ENCODE peak calls at places on chromosome 1, in six cellular contexts. T is tibial artery; N is SJSA1; Y is IMR-90; Q is Panc1; B is CD8-positive, alpha-beta memory T cell. U is an unnamed sample. For H3K27me3, the result is how much of the 10 kb centered on the place peaks cover.

GRCh38 chr1:66809736-66810326 is 8.8 kb upstream of the INSL5 start:
- DNase-seq in Q (no peak), N (no peak), B (no peak), Y (peak), T (no peak), U (no peak)

GRCh38 chr1:118504231-118504644 is 319.2 kb upstream of the SPAG17 start:
- DNase-seq in N (no peak), Y (no peak), T (no peak), B (no peak), Q (no peak), U (peak)

GRCh38 chr1:183580281-183580682 is 10.0 kb downstream of the NCF2 start:
- DNase-seq in T (no peak), B (no peak), Y (no peak), Q (peak), N (no peak), U (peak)

GRCh38 chr1:33133478-33134105 is 48.3 kb downstream of the TRIM62 start:
- DNase-seq in B (no peak), N (no peak), Q (no peak), Y (no peak), T (no peak), U (no peak)

GRCh38 chr1:32447469-32448185 is 17.2 kb upstream of the ZBTB8B start:
- DNase-seq in Q (no peak), N (peak), B (no peak), Y (peak), T (no peak), U (peak)

GRCh38 chr1:35810096-35810860 is 2.5 kb downstream of the AGO4 start:
- DNase-seq in N (no peak), Y (peak), T (no peak), Q (no peak), B (no peak), U (no peak)

GRCh38 chr1:91015794-91016550 is 5.9 kb downstream of the ZNF644 start:
- DNase-seq in Y (peak), Q (peak), B (no peak), T (no peak), N (no peak), U (no peak)

GRCh38 chr1:226629210-226629895 is 80.8 kb downstream of the STUM start:
- DNase-seq in T (peak), N (no peak), B (peak), Q (no peak), Y (no peak), U (peak)

GRCh38 chr1:247375747-247376146 is 40.2 kb upstream of the NLRP3 start:
- DNase-seq in Q (no peak), T (no peak), Y (no peak), N (no peak), B (no peak), U (peak)

GRCh38 chr1:29655945-29656866 is 419.9 kb downstream of the PTPRU start:
- DNase-seq in B (no peak), N (no peak), Q (no peak), Y (peak), T (peak), U (peak)

GRCh38 chr1:209613351-209614150 is 30.0 kb downstream of the CAMK1G start:
- DNase-seq in Y (no peak), N (no peak), B (no peak), Q (no peak), T (no peak), U (no peak)

GRCh38 chr1:192600264-192600663 is 24.7 kb downstream of the RGS1 start:
- DNase-seq in N (no peak), B (no peak), Y (no peak), T (no peak), Q (no peak), U (no peak)

GRCh38 chr1:18482721-18483425 is 2.1 kb downstream of the KLHDC7A start:
- DNase-seq in B (no peak), Q (no peak), Y (no peak), N (no peak), T (no peak), U (no peak)

GRCh38 chr1:106879538-106879937 is 176.9 kb upstream of the PRMT6 start:
- DNase-seq in B (no peak), Q (no peak), Y (no peak), T (no peak), N (no peak), U (no peak)

GRCh38 chr1:204359474-204360255 is at the start of gene PLEKHA6:
- DNase-seq in B (no peak), N (peak), T (peak), Y (peak), Q (no peak), U (peak)

GRCh38 chr1:1183221-1183747 is 9.6 kb downstream of the TTLL10 start:
- DNase-seq in B (no peak), N (no peak), Q (no peak), T (no peak), Y (no peak), U (peak)

GRCh38 chr1:42003433-42003832 is 84.7 kb upstream of the HIVEP3 start:
- DNase-seq in B (no peak), Y (no peak), N (no peak), T (no peak), Q (no peak), U (no peak)

GRCh38 chr1:22117238-22117637 is 25.7 kb downstream of the WNT4 start:
- DNase-seq in B (peak), N (no peak), Q (no peak), T (no peak), Y (no peak), U (no peak)

GRCh38 chr1:154975409-154976205 is 1.1 kb downstream of the CKS1B start:
- DNase-seq in T (peak), N (peak), B (peak), Y (peak), Q (no peak), U (peak)

GRCh38 chr1:147486876-147487656 is 54.2 kb upstream of the BCL9 start:
- DNase-seq in N (no peak), B (no peak), Q (no peak), Y (no peak), T (no peak), U (no peak)

GRCh38 chr1:226738995-226739695 is at the start of gene ITPKB:
- DNase-seq in Q (no peak), T (peak), B (peak), Y (peak), N (peak), U (no peak)

GRCh38 chr1:226640737-226641136 is 92.2 kb downstream of the STUM start:
- DNase-seq in Q (no peak), Y (no peak), B (peak), T (no peak), N (no peak), U (no peak)

GRCh38 chr1:9316512-9316911 is 23.8 kb downstream of the SPSB1 start:
- DNase-seq in B (no peak), T (no peak), Y (no peak), N (no peak), Q (no peak), U (peak)

GRCh38 chr1:108961198-108961597 is 2.1 kb downstream of the CLCC1 start:
- DNase-seq in B (peak), Q (no peak), T (no peak), Y (no peak), N (no peak), U (no peak)

GRCh38 chr1:77438239-77438913 is 156.6 kb downstream of the AK5 start:
- DNase-seq in Y (peak), N (peak), T (no peak), B (no peak), Q (no peak), U (no peak)

GRCh38 chr1:27391511-27392095 is 819 bp upstream of the GPR3 start:
- DNase-seq in B (peak), Y (peak), Q (no peak), T (no peak), N (no peak), U (peak)

GRCh38 chr1:98426092-98426491 is 235.4 kb upstream of the SNX7 start:
- DNase-seq in Y (no peak), Q (no peak), N (no peak), T (no peak), B (no peak), U (no peak)

GRCh38 chr1:209319549-209319948 is 264.0 kb upstream of the CAMK1G start:
- DNase-seq in Q (no peak), Y (peak), T (no peak), N (no peak), B (no peak), U (no peak)

GRCh38 chr1:93692983-93693591 is 11.4 kb upstream of the BCAR3 start:
- DNase-seq in T (no peak), N (peak), Y (peak), B (no peak), Q (peak), U (no peak)

GRCh38 chr1:21220815-21221214 is 44.1 kb upstream of the EIF4G3 start:
- DNase-seq in B (no peak), Y (peak), T (no peak), N (no peak), Q (no peak), U (no peak)

GRCh38 chr1:67489643-67490042 is 59.4 kb upstream of the SERBP1 start:
- DNase-seq in T (no peak), N (no peak), B (no peak), Q (no peak), Y (peak), U (peak)

GRCh38 chr1:86846166-86846647 is 67.7 kb downstream of the SELENOF start:
- DNase-seq in Q (peak), N (peak), B (no peak), T (no peak), Y (peak), U (no peak)

GRCh38 chr1:13824626-13825025 is 124.6 kb downstream of the PRDM2 start:
- DNase-seq in Y (no peak), B (no peak), N (no peak), T (peak), Q (no peak), U (no peak)

GRCh38 chr1:93519196-93519825 is 71.4 kb downstream of the FNBP1L start:
- DNase-seq in T (no peak), Q (no peak), Y (peak), N (no peak), B (no peak), U (no peak)

GRCh38 chr1:35345439-35345981 is 77.0 kb downstream of the ZMYM4 start:
- DNase-seq in B (no peak), T (no peak), N (no peak), Q (no peak), Y (peak), U (no peak)

GRCh38 chr1:215877452-215877951 is 310.4 kb downstream of the KCTD3 start:
- DNase-seq in T (no peak), Y (no peak), B (no peak), N (no peak), Q (no peak), U (no peak)

GRCh38 chr1:234750922-234751595 is 141.1 kb upstream of the IRF2BP2 start:
- DNase-seq in Y (no peak), Q (no peak), T (no peak), N (no peak), B (no peak), U (no peak)

GRCh38 chr1:6162773-6163172 is 17.3 kb downstream of the CHD5 start:
- DNase-seq in B (no peak), Q (no peak), Y (no peak), T (no peak), N (no peak), U (peak)
- H3K27me3 ChIP-seq in B (under half), Q (under half), Y (under half), T (under half), N (under half), U (under half)

GRCh38 chr1:7504438-7504720 is 266.7 kb upstream of the VAMP3 start:
- DNase-seq in Q (no peak), B (peak), Y (no peak), N (no peak), T (no peak), U (no peak)

GRCh38 chr1:7507620-7508019 is 263.5 kb upstream of the VAMP3 start:
- DNase-seq in B (no peak), N (no peak), Q (no peak), T (no peak), Y (no peak), U (no peak)

GRCh38 chr1:7506677-7507619 is 264.1 kb upstream of the VAMP3 start:
- DNase-seq in T (no peak), N (no peak), Y (no peak), B (no peak), Q (no peak), U (no peak)

GRCh38 chr1:7505094-7505838 is 265.8 kb upstream of the VAMP3 start:
- DNase-seq in B (peak), T (no peak), Y (no peak), Q (no peak), N (no peak), U (no peak)

GRCh38 chr1:7505871-7506676 is 265.0 kb upstream of the VAMP3 start:
- DNase-seq in B (peak), N (no peak), Y (no peak), T (no peak), Q (no peak), U (no peak)
- H3K27me3 ChIP-seq in B (under half), N (under half), Y (under half), T (under half), Q (under half), U (under half)

DNA sequence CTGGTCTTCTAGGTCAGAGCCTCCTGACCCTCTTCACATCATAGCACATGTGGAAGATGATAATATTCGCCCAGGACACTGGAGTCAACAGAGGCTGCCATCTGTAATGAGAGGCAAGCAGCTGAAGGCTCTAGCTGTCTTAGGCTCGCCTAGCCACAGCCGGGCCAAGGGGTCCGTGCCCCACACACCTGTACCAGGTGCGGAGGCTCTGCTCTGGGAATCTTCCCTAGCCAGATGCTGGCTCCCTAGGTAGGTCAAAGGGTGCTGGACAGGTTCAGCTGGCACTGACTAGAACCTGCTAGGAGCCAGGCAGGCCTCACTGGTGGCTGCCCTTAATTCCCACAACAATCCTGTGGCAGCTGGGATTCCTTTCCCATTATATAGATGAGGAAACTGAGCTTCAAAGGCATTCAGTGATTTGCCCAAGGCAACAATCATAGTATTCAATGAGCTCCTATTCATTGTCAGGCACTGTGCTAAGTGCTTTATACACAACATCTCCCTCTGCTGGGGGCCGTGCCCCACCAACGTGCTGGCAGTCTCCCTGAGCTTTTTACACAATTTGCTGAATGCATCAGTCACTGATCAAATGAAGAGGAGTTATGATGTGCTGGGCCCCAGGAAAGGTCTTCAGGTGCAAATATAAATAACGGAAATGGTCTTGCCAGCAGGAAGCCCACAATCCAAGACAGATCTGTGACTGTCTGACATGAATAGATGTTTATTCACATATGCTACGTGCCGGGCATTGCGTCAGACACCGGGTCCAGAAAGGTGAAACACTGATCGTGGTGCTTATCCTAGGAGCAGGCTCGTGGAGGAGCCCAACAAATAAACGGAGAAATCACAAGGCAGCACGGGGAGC is 58.0 kb downstream of the DDX20 start:
- DNase-seq in B (no peak), Y (no peak), N (no peak), Q (no peak), T (no peak), U (peak)
- H3K27me3 ChIP-seq in B (under half), Y (under half), N (under half), Q (under half), T (under half), U (under half)

DNA sequence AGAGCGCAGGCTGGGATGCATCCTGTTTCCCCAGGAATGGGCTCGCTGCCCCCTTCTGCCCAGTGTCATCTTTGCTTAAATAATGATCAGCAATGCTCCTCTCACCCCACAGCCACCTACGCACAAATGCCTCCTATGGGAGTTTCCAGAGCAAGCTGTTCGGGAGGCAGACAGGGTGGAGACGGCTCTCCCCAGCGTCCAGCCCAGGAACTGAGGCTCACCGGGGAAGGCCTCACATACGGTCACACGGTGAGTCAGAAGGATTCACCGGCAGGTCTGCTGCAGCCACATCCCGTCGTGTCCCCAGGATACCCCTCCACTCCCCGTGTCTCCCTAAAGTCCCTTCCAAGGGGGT is 40.3 kb upstream of the RUNX3 start:
- DNase-seq in Q (no peak), Y (peak), T (no peak), N (peak), B (no peak), U (peak)
- H3K27me3 ChIP-seq in Q (under half), Y (under half), T (under half), N (under half), B (under half), U (under half)

DNA sequence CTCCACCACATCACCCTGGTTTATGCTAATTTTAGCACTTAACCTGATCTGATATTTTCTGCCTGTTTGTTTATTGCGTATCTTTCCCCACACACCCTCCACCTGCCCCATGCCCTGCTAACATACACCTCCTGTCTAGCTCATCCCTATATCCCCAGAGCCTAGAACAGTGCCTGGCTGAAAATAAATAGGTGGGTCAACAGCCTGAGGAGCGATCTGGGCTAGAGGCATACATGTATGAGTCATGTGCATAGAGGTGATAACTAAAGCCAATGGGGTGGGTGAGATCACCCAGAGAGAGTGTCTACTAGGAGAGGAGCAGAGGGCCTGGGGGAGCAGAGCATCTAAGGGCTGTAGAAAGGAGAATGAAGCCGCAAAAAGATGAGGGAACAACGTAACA is 2.7 kb downstream of the HTR1D start:
- DNase-seq in N (no peak), Q (no peak), T (no peak), B (no peak), Y (peak), U (no peak)
- H3K27me3 ChIP-seq in N (under half), Q (under half), T (under half), B (under half), Y (half or more), U (under half)

GRCh38 chr1:201655910-201656669 is 117.2 kb downstream of the NAV1 start:
- DNase-seq in Q (no peak), N (no peak), B (no peak), T (no peak), Y (no peak), U (no peak)
- H3K27me3 ChIP-seq in Q (under half), N (under half), B (under half), T (under half), Y (under half), U (under half)

GRCh38 chr1:158027485-158027884 is 34.0 kb downstream of the KIRREL1 start:
- DNase-seq in T (no peak), B (no peak), Y (no peak), Q (no peak), N (no peak), U (no peak)

GRCh38 chr1:158026641-158027040 is 33.2 kb downstream of the KIRREL1 start:
- DNase-seq in Q (no peak), Y (peak), T (no peak), N (no peak), B (no peak), U (no peak)

GRCh38 chr1:158025576-158026230 is 32.3 kb downstream of the KIRREL1 start:
- DNase-seq in N (no peak), B (no peak), Q (no peak), T (no peak), Y (no peak), U (no peak)

GRCh38 chr1:158024737-158025136 is 31.3 kb downstream of the KIRREL1 start:
- DNase-seq in B (no peak), Q (no peak), Y (no peak), N (no peak), T (peak), U (no peak)

GRCh38 chr1:158028956-158029355 is 35.5 kb downstream of the KIRREL1 start:
- DNase-seq in N (peak), Q (no peak), B (no peak), T (no peak), Y (peak), U (no peak)
- H3K27me3 ChIP-seq in N (under half), Q (under half), B (under half), T (under half), Y (under half), U (under half)